ENCODE peak calls at places on chromosome 4, in four cellular contexts. One of them, this sample, is unnamed.
A peak's percentile ranks its signal among the peaks of the same experiment; 100 is the strongest.

GRCh38 chr4:151801547-151802516 is 41.0 kb upstream of the GATB start:
- DNase-seq in astrocyte: no peak
- DNase-seq in neural progenitor cell: peak; percentile 65
- DNase-seq in HCT116: peak; percentile 51
- DNase-seq in this sample: peak; percentile 66

GRCh38 chr4:134219043-134219442 is 17.5 kb upstream of the PABPC4L start:
- DNase-seq in astrocyte: no peak
- DNase-seq in neural progenitor cell: peak; percentile 2
- DNase-seq in HCT116: no peak
- DNase-seq in this sample: no peak

GRCh38 chr4:153541426-153542096 is 75.4 kb downstream of the TMEM131L start:
- DNase-seq in HCT116: no peak
- DNase-seq in astrocyte: peak; percentile 97
- DNase-seq in neural progenitor cell: no peak
- DNase-seq in this sample: no peak

GRCh38 chr4:151014521-151015457 is at the start of gene LRBA:
- DNase-seq in neural progenitor cell: peak; percentile 87
- DNase-seq in astrocyte: peak; percentile 26
- DNase-seq in HCT116: peak; percentile 81
- DNase-seq in this sample: peak; percentile 84

GRCh38 chr4:139227729-139228404 is 50.8 kb upstream of the ELF2 start:
- DNase-seq in HCT116: peak; percentile 12
- DNase-seq in neural progenitor cell: no peak
- DNase-seq in astrocyte: no peak
- DNase-seq in this sample: no peak

GRCh38 chr4:158624889-158625478 is 46.7 kb downstream of the C4orf46 start:
- DNase-seq in HCT116: peak; percentile 58
- DNase-seq in astrocyte: peak; percentile 41
- DNase-seq in neural progenitor cell: peak; percentile 75
- DNase-seq in this sample: peak; percentile 74

GRCh38 chr4:43112139-43112538 is 219.6 kb downstream of the GRXCR1 start:
- DNase-seq in HCT116: no peak
- DNase-seq in neural progenitor cell: no peak
- DNase-seq in astrocyte: no peak
- DNase-seq in this sample: no peak

GRCh38 chr4:5753766-5754528 is 42.9 kb downstream of the EVC start:
- DNase-seq in astrocyte: peak; percentile 89
- DNase-seq in HCT116: peak; percentile 71
- DNase-seq in neural progenitor cell: no peak
- DNase-seq in this sample: no peak

GRCh38 chr4:56768772-56769171 is 52.7 kb downstream of the SPINK2 start:
- DNase-seq in astrocyte: no peak
- DNase-seq in neural progenitor cell: no peak
- DNase-seq in HCT116: no peak
- DNase-seq in this sample: no peak

DNA sequence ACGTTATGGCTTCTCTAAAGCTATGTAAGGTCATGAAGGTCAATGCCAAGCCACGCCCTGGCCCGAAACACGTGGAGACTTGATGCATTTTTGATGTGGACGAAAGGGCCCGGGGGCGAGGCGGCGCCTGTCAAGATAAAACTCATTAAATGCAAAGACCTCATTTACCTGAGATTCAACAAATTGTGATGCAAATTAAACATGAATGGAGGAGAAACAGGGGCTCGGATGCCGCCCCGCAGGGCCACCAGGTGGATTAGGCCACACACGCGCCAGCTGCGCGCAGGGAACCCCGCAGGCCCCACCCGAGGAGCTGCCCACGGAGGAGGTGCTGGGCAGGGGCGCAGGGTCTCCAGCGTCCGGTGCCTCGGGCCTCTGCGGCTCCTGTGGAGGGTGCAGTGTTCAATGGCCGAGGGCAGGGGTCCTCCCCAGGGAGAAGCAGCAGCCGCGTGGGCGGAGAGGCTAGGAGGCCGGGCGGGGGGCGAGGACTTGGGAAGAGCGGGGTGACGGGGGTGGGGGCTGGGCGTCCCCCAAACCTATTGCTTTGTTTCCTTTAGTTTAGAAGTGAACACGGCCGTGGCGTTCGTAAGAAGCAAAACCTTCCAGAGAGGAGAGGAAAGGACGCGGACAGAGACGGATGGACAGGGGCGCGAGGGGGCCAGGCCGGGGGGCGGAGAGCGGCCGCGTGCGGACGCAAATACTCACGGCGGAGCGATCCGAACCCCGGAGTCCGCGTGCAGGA is 40.4 kb downstream of the CPLX1 start:
- DNase-seq in neural progenitor cell: peak; percentile 44
- DNase-seq in HCT116: no peak
- DNase-seq in astrocyte: no peak
- DNase-seq in this sample: no peak
- TF ChIP-seq EZH2 in neural progenitor cell: peak; percentile 86
- TF ChIP-seq EZH2 in HCT116: no peak
- TF ChIP-seq EZH2 in astrocyte: peak; percentile 72
- TF ChIP-seq EZH2 in this sample: no peak

GRCh38 chr4:85942107-85942506 is 417.7 kb downstream of the MAPK10 start:
- DNase-seq in neural progenitor cell: no peak
- DNase-seq in HCT116: no peak
- DNase-seq in astrocyte: no peak
- DNase-seq in this sample: no peak
- H3K4me1 ChIP-seq in neural progenitor cell: peaks cover 4% of the 10 kb centered on the region
- H3K4me1 ChIP-seq in HCT116: no peaks in the 10 kb centered on the region
- H3K4me1 ChIP-seq in astrocyte: no peaks in the 10 kb centered on the region
- H3K4me1 ChIP-seq in this sample: no peaks in the 10 kb centered on the region

GRCh38 chr4:83339573-83339972 is 4.9 kb upstream of the HPSE start:
- DNase-seq in HCT116: no peak
- DNase-seq in neural progenitor cell: no peak
- DNase-seq in astrocyte: no peak
- DNase-seq in this sample: no peak

GRCh38 chr4:83331959-83332358 is 2.7 kb downstream of the HPSE start:
- DNase-seq in astrocyte: no peak
- DNase-seq in neural progenitor cell: no peak
- DNase-seq in HCT116: no peak
- DNase-seq in this sample: no peak

GRCh38 chr4:83329521-83330105 is 5.0 kb downstream of the HPSE start:
- DNase-seq in HCT116: no peak
- DNase-seq in astrocyte: no peak
- DNase-seq in neural progenitor cell: no peak
- DNase-seq in this sample: peak; percentile 6

GRCh38 chr4:83335691-83336090 is 1.0 kb upstream of the HPSE start:
- DNase-seq in neural progenitor cell: no peak
- DNase-seq in HCT116: no peak
- DNase-seq in astrocyte: no peak
- DNase-seq in this sample: no peak

GRCh38 chr4:83334425-83335241 is at the start of gene HPSE:
- DNase-seq in astrocyte: peak; percentile 39
- DNase-seq in HCT116: peak; percentile 49
- DNase-seq in neural progenitor cell: peak; percentile 83
- DNase-seq in this sample: peak; percentile 64
- H3K27me3 ChIP-seq in astrocyte: peaks cover 23% of the 10 kb centered on the region
- H3K27me3 ChIP-seq in HCT116: no peaks in the 10 kb centered on the region
- H3K27me3 ChIP-seq in neural progenitor cell: peaks cover 83% of the 10 kb centered on the region
- H3K27me3 ChIP-seq in this sample: no peaks in the 10 kb centered on the region

GRCh38 chr4:109302366-109303140 is at the start of gene COL25A1:
- DNase-seq in neural progenitor cell: peak; percentile 95
- DNase-seq in astrocyte: peak; percentile 57
- DNase-seq in HCT116: no peak
- DNase-seq in this sample: peak; percentile 77
- TF ChIP-seq EZH2 in neural progenitor cell: peak; percentile 90
- TF ChIP-seq EZH2 in astrocyte: peak; percentile 38
- TF ChIP-seq EZH2 in HCT116: no peak
- TF ChIP-seq EZH2 in this sample: no peak

This sample was measured in A673.